ENCODE peak calls at places on chromosomes 1 and 21, in nine cellular contexts. K, I, W, X, Z, F, V, S and T are unnamed samples. For H3K4me1, the result is how much of the 10 kb centered on the place peaks cover.

GRCh38 chr1:12163210-12163609 is 3.6 kb upstream of the TNFRSF1B start:
- DNase-seq in W (no peak), F (no peak), I (no peak), X (no peak), V (no peak), S (no peak), Z (no peak), K (no peak), T (no peak)

GRCh38 chr1:170168263-170168662 is 22.5 kb downstream of the NTMT2 start:
- DNase-seq in V (no peak), Z (peak), W (no peak), X (no peak), S (no peak), I (no peak), K (peak), F (no peak), T (no peak)

GRCh38 chr1:203650012-203650836 is 23.6 kb downstream of the ATP2B4 start:
- DNase-seq in F (peak), I (peak), K (peak), X (peak), V (no peak), S (no peak), W (peak), Z (peak), T (peak)

GRCh38 chr21:35882791-35883240 is 177.5 kb downstream of the SETD4 start:
- DNase-seq in V (no peak), Z (peak), S (no peak), X (no peak), F (no peak), K (peak), W (no peak), I (no peak), T (no peak)

GRCh38 chr1:193438312-193438711 is 251.9 kb upstream of the B3GALT2 start:
- DNase-seq in Z (no peak), F (no peak), W (no peak), I (no peak), S (no peak), V (no peak), X (no peak), K (no peak), T (no peak)

GRCh38 chr1:157288511-157288910 is 150.3 kb upstream of the ETV3 start:
- DNase-seq in I (no peak), V (no peak), X (no peak), Z (peak), F (no peak), K (no peak), S (no peak), W (no peak), T (no peak)

GRCh38 chr1:84299536-84300260 is 1.8 kb upstream of the SAMD13 start:
- DNase-seq in Z (peak), W (no peak), K (peak), F (no peak), V (no peak), X (no peak), S (no peak), I (no peak), T (peak)

GRCh38 chr1:83761977-83762376 is 237.0 kb downstream of the TTLL7 start:
- DNase-seq in X (no peak), S (no peak), F (no peak), Z (no peak), K (no peak), I (no peak), V (no peak), W (no peak), T (no peak)

GRCh38 chr1:3905953-3906671 is 6.0 kb upstream of the C1orf174 start:
- DNase-seq in V (no peak), W (no peak), X (peak), F (no peak), S (no peak), K (no peak), I (peak), Z (no peak), T (no peak)

GRCh38 chr21:23638131-23638530 is 1969.2 kb downstream of the MRPL39 start:
- DNase-seq in S (no peak), W (no peak), F (no peak), I (no peak), X (no peak), Z (no peak), V (no peak), K (no peak), T (no peak)

GRCh38 chr1:61851849-61852692 is 109.8 kb downstream of the PATJ start:
- DNase-seq in K (peak), F (no peak), X (no peak), V (no peak), W (no peak), Z (peak), I (no peak), S (no peak), T (no peak)

GRCh38 chr1:85707267-85707989 is 805 bp downstream of the ZNHIT6 start:
- DNase-seq in I (no peak), V (no peak), Z (peak), X (no peak), K (peak), F (no peak), S (no peak), W (no peak), T (no peak)

GRCh38 chr1:228897901-228898300 is 162.6 kb downstream of the RHOU start:
- DNase-seq in K (no peak), Z (no peak), I (peak), W (no peak), S (no peak), V (no peak), F (no peak), X (no peak), T (no peak)

GRCh38 chr1:157105988-157106812 is 6.6 kb upstream of the ETV3L start:
- DNase-seq in K (peak), I (peak), V (no peak), F (peak), Z (peak), W (no peak), X (no peak), S (no peak), T (no peak)

GRCh38 chr1:219088778-219089557 is 84.7 kb upstream of the LYPLAL1 start:
- DNase-seq in X (peak), F (peak), I (peak), V (no peak), K (peak), Z (peak), W (no peak), S (peak), T (no peak)

GRCh38 chr21:39098696-39099111 is 84.5 kb downstream of the PSMG1 start:
- DNase-seq in K (no peak), I (no peak), W (no peak), Z (no peak), S (no peak), F (no peak), X (no peak), V (no peak), T (no peak)

GRCh38 chr1:41618066-41618825 is 133.8 kb upstream of the EDN2 start:
- DNase-seq in S (peak), W (peak), V (no peak), I (peak), F (peak), K (peak), X (peak), Z (peak), T (peak)

GRCh38 chr1:160759740-160760139 is 20.7 kb downstream of the SLAMF7 start:
- DNase-seq in S (no peak), F (no peak), Z (no peak), K (no peak), X (no peak), V (no peak), I (no peak), W (no peak), T (no peak)
- H3K4me3 ChIP-seq in S (no peak), F (no peak), Z (no peak), K (no peak), X (no peak), V (no peak), I (no peak), W (no peak), T (no peak)

GRCh38 chr1:42845193-42845592 is 1.2 kb upstream of the ZNF691 start:
- DNase-seq in K (no peak), X (no peak), Z (no peak), S (no peak), V (no peak), F (no peak), I (no peak), W (no peak), T (no peak)
- H3K4me1 ChIP-seq in K (under half), X (under half), Z (under half), S (half or more), V (under half), F (under half), I (under half), W (under half), T (under half)

GRCh38 chr1:148328884-148329283 is 154.2 kb downstream of the PPIAL4G start:
- DNase-seq in W (no peak), Z (no peak), F (no peak), S (no peak), I (no peak), V (no peak), K (no peak), X (no peak), T (no peak)

GRCh38 chr1:148333875-148334338 is 149.2 kb downstream of the PPIAL4G start:
- DNase-seq in I (no peak), W (no peak), S (no peak), F (no peak), V (no peak), Z (no peak), K (no peak), X (no peak), T (peak)

DNA sequence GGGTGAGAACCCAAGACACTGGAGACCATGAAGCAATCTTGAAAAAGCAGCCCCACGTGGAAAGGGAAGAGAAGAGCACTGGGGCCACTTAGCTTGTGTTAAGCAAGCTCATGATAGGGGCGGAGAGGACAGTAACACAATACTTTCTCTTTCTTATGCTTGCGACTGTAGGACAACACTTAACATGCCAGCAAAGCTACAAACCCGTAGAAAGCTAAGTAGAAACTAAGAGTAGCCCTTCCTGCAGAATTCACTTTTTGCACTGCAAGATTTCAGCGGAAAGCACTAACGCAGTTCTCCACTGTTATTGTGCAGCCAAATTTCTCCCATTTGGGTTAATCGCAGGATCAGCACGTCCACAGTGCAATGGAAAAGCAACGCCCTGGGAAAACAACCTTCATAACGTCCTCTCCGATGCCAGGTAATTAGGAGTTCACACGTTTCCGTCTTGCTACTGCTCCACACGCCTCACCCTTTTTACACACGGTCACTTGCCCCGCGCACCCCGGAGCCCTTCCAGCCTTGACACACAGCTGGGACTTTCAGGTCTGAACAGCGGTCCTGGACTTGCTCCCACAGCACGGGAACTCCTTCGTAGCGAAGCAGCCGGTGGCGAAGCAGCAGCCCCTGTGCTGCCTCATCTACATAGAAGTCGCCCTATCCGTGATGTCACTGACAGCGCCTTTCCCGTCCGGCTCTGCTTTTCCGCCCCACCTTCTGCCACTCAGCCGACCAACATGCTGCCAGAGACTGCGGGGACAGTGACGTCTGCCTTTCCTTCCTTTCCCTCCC is 148.6 kb downstream of the PPIAL4G start:
- DNase-seq in F (peak), W (peak), S (peak), K (peak), X (peak), V (peak), I (peak), Z (peak), T (peak)
- H3K27ac ChIP-seq in F (no peak), W (peak), S (peak), K (peak), X (peak), V (no peak), I (peak), Z (peak), T (peak)

DNA sequence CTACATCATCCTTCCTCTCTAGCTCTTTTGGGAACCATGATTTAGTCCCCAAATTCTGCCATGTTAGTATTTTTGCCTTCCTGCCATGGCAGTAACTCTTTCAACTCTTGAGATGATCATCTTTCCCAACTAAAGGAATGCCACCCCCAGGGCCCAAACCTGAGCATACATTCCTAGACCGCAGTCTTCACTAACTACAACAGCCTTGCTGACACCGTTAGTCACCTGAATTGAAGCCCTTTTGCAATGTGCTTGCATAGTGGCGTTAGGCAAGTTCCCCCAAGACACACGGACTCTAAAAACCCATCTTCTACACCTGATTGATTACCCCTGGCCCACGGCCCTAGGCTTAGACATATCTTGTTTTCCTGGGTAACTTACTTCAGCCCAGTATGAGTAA is 16.4 kb upstream of the YTHDF2 start:
- DNase-seq in K (no peak), W (no peak), V (no peak), Z (no peak), I (no peak), X (no peak), F (no peak), S (no peak), T (no peak)
- H3K4me3 ChIP-seq in K (no peak), W (no peak), V (no peak), Z (no peak), I (no peak), X (no peak), F (no peak), S (no peak), T (no peak)

GRCh38 chr1:205974712-205975111 is 28.5 kb downstream of the RAB7B start:
- DNase-seq in K (no peak), S (no peak), I (no peak), X (no peak), Z (no peak), F (no peak), W (no peak), V (no peak), T (no peak)
- H3K4me1 ChIP-seq in K (under half), S (under half), I (under half), X (under half), Z (under half), F (under half), W (under half), V (under half), T (under half)